ENCODE peak calls at places on chromosomes 12 and 14, in four cellular contexts. B is A549, G is AG04450, O is activated B cell treated with CpG ODN at 0.5 μM for 24 hours. J is an unnamed sample.

GRCh38 chr12:121814429-121815119 is 10.8 kb downstream of the SETD1B start:
- DNase-seq in B (no peak), G (no peak), O (no peak), J (no peak)

GRCh38 chr14:89141862-89142261 is 275.2 kb downstream of the FOXN3 start:
- DNase-seq in B (no peak), G (no peak), O (no peak), J (no peak)

GRCh38 chr12:4161718-4162117 is 111.8 kb upstream of the CCND2 start:
- DNase-seq in B (no peak), G (no peak), O (no peak), J (no peak)

GRCh38 chr12:110606253-110606611 is 7.7 kb upstream of the TCTN1 start:
- DNase-seq in B (no peak), G (no peak), O (no peak), J (no peak)

GRCh38 chr12:127803545-127803944 is 463.4 kb upstream of the TMEM132C start:
- DNase-seq in B (no peak), G (no peak), O (no peak), J (no peak)

GRCh38 chr14:36659822-36660735 is 1.6 kb upstream of the PAX9 start:
- DNase-seq in B (no peak), G (no peak), O (no peak), J (no peak)

GRCh38 chr12:113057565-113058485 is 1.3 kb downstream of the DTX1 start:
- DNase-seq in B (no peak), G (no peak), O (no peak), J (no peak)

GRCh38 chr12:88142610-88142991 is 494 bp downstream of the TMTC3 start:
- DNase-seq in B (no peak), G (no peak), O (no peak), J (peak)

GRCh38 chr12:85681333-85681732 is 154.9 kb downstream of the RASSF9 start:
- DNase-seq in B (no peak), G (no peak), O (no peak), J (no peak)

GRCh38 chr14:103089386-103090335 is 4.9 kb upstream of the EXOC3L4 start:
- DNase-seq in B (no peak), G (no peak), O (no peak), J (no peak)

GRCh38 chr12:109729837-109730200 is 16.2 kb downstream of the FAM222A start:
- DNase-seq in B (no peak), G (no peak), O (no peak), J (no peak)

GRCh38 chr12:123427036-123427769 is 9.3 kb downstream of the RILPL2 start:
- DNase-seq in B (no peak), G (no peak), O (peak), J (no peak)

GRCh38 chr12:30753233-30753632 is 1.5 kb downstream of the CAPRIN2 start:
- DNase-seq in B (peak), G (no peak), O (no peak), J (no peak)

GRCh38 chr12:80188566-80188965 is 89.2 kb downstream of the OTOGL start:
- DNase-seq in B (no peak), G (no peak), O (no peak), J (no peak)

GRCh38 chr14:92916201-92916600 is 6.7 kb upstream of the CHGA start:
- DNase-seq in B (no peak), G (no peak), O (no peak), J (no peak)

GRCh38 chr12:54053625-54054441 is at the start of gene HOXC4:
- DNase-seq in B (peak), G (no peak), O (no peak), J (no peak)

GRCh38 chr12:124507188-124508109 is 60.0 kb downstream of the NCOR2 start:
- DNase-seq in B (no peak), G (no peak), O (no peak), J (no peak)

GRCh38 chr14:56422703-56423213 is 156.8 kb upstream of the TMEM260 start:
- DNase-seq in B (peak), G (peak), O (no peak), J (no peak)

GRCh38 chr12:67517181-67517887 is 131.2 kb upstream of the DYRK2 start:
- DNase-seq in B (peak), G (no peak), O (no peak), J (no peak)

GRCh38 chr12:66107451-66107915 is 23.1 kb downstream of the LLPH start:
- DNase-seq in B (peak), G (peak), O (no peak), J (peak)

GRCh38 chr12:26112703-26113147 is 12.1 kb downstream of the BHLHE41 start:
- DNase-seq in B (no peak), G (no peak), O (no peak), J (no peak)

GRCh38 chr12:129101404-129101803 is 248.1 kb downstream of the GLT1D1 start:
- DNase-seq in B (no peak), G (no peak), O (no peak), J (no peak)

GRCh38 chr14:105481886-105482454 is 4.7 kb upstream of the CRIP1 start:
- DNase-seq in B (peak), G (peak), O (peak), J (peak)

GRCh38 chr12:90075685-90076084 is 367.0 kb upstream of the ATP2B1 start:
- DNase-seq in B (no peak), G (no peak), O (no peak), J (no peak)

DNA sequence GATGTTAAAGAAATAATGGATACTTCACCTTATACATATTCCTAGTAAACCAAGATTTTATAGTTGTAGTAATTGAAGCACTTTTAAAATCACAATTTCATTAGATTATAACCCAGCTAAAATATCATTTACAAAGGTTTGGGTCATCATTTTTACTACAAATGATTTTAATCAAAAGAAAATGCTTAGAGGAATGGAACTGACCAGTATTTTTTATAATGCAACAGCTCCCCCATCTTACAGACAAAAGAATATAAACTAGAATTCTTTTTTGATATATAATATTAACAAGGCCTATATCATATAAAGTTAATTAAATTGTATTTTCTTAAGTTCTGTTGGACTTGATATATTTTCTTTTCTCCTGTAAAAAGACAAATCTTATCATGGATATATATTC is 20.4 kb upstream of the LRFN5 start:
- DNase-seq in B (no peak), G (no peak), O (no peak), J (no peak)
- TF ChIP-seq CTCF in B (no peak), G (peak), O (no peak), J (no peak)

GRCh38 chr14:99885649-99885958 is 92.4 kb downstream of the EML1 start:
- DNase-seq in B (no peak), G (no peak), O (no peak), J (no peak)
- TF ChIP-seq CTCF in B (no peak), G (no peak), O (no peak), J (no peak)

GRCh38 chr14:25411933-25412757 is 362.2 kb upstream of the STXBP6 start:
- DNase-seq in B (no peak), G (no peak), O (no peak), J (no peak)
- TF ChIP-seq CTCF in B (peak), G (no peak), O (no peak), J (peak)

GRCh38 chr12:49615725-49616124 is 7.6 kb upstream of the PRPF40B start:
- DNase-seq in B (no peak), G (no peak), O (no peak), J (no peak)
- TF ChIP-seq CTCF in B (no peak), G (no peak), O (no peak), J (no peak)

DNA sequence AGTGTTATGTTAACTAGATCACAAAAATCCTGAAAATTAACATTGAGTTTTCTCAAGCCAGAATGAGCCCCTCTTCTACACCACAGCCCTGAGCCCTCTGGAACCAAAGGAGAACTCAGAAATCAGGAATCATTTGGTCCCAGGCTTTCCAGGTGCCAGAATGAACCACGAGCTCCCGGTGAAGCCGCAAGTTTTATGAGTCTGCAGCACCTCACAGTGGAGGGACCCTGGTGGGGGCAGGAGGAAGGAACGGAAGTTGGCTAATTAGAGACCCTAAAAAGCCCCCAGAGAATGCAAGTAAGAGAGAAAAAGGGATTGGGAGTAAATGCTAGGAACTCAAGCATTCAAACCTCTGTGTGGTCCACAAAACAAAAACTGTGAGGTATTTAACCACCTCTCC is 52.9 kb upstream of the BCL2L14 start:
- DNase-seq in B (no peak), G (no peak), O (no peak), J (no peak)
- TF ChIP-seq CTCF in B (peak), G (peak), O (no peak), J (peak)

GRCh38 chr14:76844223-76844622 is 18.0 kb downstream of the LRRC74A start:
- DNase-seq in B (peak), G (no peak), O (no peak), J (no peak)
- TF ChIP-seq CTCF in B (no peak), G (peak), O (no peak), J (peak)

DNA sequence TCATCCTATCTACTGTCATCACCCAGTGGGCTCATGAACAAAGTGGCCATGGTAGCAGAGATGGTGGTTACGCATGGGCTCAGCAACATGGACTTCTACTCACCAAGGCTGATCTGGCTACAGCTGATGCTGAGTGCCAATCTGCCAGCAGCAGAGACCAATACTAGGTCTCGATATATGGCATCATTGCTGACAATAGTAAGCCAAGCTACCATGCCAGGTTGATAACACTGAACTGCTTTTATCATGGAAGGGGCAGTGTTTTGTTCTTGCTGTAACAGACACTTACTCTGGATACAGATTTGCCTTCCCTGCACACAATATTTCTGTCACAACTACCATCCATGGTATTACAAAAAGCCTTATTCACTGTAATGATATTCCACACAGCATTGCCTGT is 43.4 kb downstream of the RPS6KA5 start:
- DNase-seq in B (no peak), G (no peak), O (no peak), J (no peak)
- TF ChIP-seq CTCF in B (no peak), G (no peak), O (no peak), J (no peak)

DNA sequence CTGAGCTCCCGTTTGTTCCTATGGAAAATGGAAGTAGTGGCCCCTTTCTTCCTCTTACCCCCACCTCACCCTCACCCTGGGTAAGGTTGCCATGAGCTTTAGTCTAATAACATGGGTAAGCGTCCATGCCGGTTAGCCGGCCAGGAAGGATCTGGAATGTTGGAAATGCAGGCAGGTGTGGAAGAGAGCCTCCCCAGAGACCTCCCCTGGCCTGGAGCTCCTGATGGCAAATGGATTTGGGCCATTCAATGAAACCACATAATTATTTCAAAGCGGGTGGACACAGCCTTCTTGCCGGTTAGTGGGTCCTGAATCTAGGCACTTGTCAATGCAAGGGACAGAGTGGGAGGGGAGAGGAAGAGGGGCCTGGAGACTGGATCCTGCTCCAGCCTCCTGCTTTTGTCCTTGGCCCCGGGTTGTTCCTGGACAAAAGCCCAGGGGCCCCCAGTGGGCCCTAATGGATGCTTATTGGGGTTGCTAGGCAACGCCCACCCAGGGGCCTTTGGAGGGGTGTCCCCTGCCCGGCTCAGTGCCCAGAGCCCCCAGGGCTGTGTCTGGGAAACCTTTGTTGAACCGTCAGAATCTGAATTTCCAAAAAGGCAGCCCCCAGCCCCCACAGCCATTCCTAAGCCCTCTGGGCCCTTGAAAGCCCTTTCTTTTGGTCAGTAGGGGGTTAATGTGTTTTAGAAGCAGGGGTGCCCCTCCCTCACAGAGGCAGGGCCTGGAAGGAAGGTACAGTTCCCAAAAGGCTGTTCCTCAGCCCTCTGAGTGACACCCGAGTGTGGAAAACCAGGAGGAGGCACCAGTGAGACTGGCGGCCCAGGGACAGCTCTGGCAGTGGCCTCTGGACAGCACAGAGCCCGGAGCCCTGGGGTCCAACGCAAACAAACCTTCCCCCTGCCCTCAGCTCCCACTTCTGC is 19.0 kb downstream of the HHIPL1 start:
- DNase-seq in B (no peak), G (no peak), O (no peak), J (no peak)
- TF ChIP-seq CTCF in B (no peak), G (no peak), O (no peak), J (no peak)

GRCh38 chr14:66114071-66114470 is 372.1 kb upstream of the CCDC196 start:
- DNase-seq in B (no peak), G (no peak), O (no peak), J (no peak)

GRCh38 chr14:66104486-66104885 is 381.7 kb upstream of the CCDC196 start:
- DNase-seq in B (no peak), G (no peak), O (no peak), J (no peak)

GRCh38 chr14:66105819-66106218 is 380.4 kb upstream of the CCDC196 start:
- DNase-seq in B (no peak), G (no peak), O (no peak), J (no peak)

GRCh38 chr14:66111891-66112290 is 374.3 kb upstream of the CCDC196 start:
- DNase-seq in B (no peak), G (no peak), O (no peak), J (no peak)

GRCh38 chr14:66109426-66109825 is 376.7 kb upstream of the CCDC196 start:
- DNase-seq in B (no peak), G (no peak), O (no peak), J (no peak)
- TF ChIP-seq CTCF in B (no peak), G (no peak), O (no peak), J (no peak)

DNA sequence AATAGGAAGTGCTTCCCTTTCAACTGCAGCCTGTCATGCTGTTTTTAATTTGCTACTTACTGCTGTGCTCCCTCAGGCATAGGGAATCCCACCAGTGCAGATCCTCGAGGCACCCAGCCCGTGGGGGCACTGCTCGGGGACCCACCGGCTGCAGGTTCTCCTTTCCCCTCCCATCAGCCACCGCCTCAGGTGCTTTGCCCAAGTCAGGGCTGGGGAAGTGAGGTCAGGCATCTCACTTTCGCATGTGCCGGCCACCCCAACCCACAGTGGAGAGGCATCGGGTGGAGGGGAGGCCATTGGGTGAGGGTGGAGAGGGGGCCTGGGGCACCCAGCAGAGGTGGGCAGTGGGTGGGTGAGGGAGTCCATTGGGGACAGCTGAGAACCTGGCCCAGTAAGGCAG is 41.9 kb upstream of the MAX start:
- DNase-seq in B (no peak), G (no peak), O (no peak), J (no peak)
- TF ChIP-seq CTCF in B (no peak), G (no peak), O (no peak), J (no peak)